ENCODE peak calls at places on chromosomes 7 and 10, in five cellular contexts. V is prostate gland, Z is Peyer's patch, Q is thyroid gland, U is heart right ventricle. Y is an unnamed sample. For H3K4me1, the result is how much of the 10 kb centered on the place peaks cover.

GRCh38 chr7:112084506-112084905 is 121.7 kb downstream of the DOCK4 start:
- DNase-seq in V (no peak), Z (no peak), Q (no peak), U (no peak), Y (no peak)

GRCh38 chr7:72112992-72113391 is 299.1 kb downstream of the CALN1 start:
- DNase-seq in V (no peak), Z (no peak), Q (no peak), U (no peak), Y (no peak)

GRCh38 chr10:76868088-76868949 is 769.3 kb downstream of the KCNMA1 start:
- DNase-seq in V (no peak), Z (no peak), Q (no peak), U (no peak), Y (no peak)

GRCh38 chr7:2283074-2283473 is 31.2 kb downstream of the SNX8 start:
- DNase-seq in V (no peak), Z (no peak), Q (no peak), U (no peak), Y (no peak)

GRCh38 chr7:123367508-123368122 is 166.8 kb downstream of the IQUB start:
- DNase-seq in V (no peak), Z (no peak), Q (peak), U (no peak), Y (no peak)

GRCh38 chr10:110625356-110625894 is 18.7 kb upstream of the RBM20 start:
- DNase-seq in V (no peak), Z (peak), Q (no peak), U (no peak), Y (no peak)

GRCh38 chr10:23826399-23826798 is 382.5 kb upstream of the KIAA1217 start:
- DNase-seq in V (peak), Z (no peak), Q (peak), U (no peak), Y (no peak)

GRCh38 chr10:11805792-11806191 is 17.4 kb upstream of the PROSER2 start:
- DNase-seq in V (no peak), Z (no peak), Q (no peak), U (no peak), Y (no peak)

GRCh38 chr7:143429770-143430698 is 13.2 kb upstream of the TAS2R60 start:
- DNase-seq in V (no peak), Z (no peak), Q (no peak), U (no peak), Y (no peak)

GRCh38 chr10:10786334-10787090 is 231.2 kb upstream of the CELF2 start:
- DNase-seq in V (no peak), Z (no peak), Q (no peak), U (no peak), Y (no peak)

GRCh38 chr7:473211-473734 is 46.4 kb downstream of the PDGFA start:
- DNase-seq in V (no peak), Z (peak), Q (no peak), U (no peak), Y (no peak)

GRCh38 chr10:70925377-70926214 is 37.2 kb upstream of the PCBD1 start:
- DNase-seq in V (peak), Z (peak), Q (peak), U (peak), Y (no peak)

GRCh38 chr10:131973160-131973951 is 8.4 kb downstream of the BNIP3 start:
- DNase-seq in V (no peak), Z (no peak), Q (no peak), U (peak), Y (no peak)

GRCh38 chr10:114303556-114303955 is 64.5 kb downstream of the VWA2 start:
- DNase-seq in V (no peak), Z (no peak), Q (peak), U (no peak), Y (no peak)

GRCh38 chr10:49123981-49124920 is 8.9 kb upstream of the VSTM4 start:
- DNase-seq in V (no peak), Z (no peak), Q (no peak), U (no peak), Y (no peak)

GRCh38 chr7:2812119-2812487 is 32.0 kb downstream of the GNA12 start:
- DNase-seq in V (no peak), Z (no peak), Q (no peak), U (no peak), Y (no peak)

GRCh38 chr7:122550545-122550944 is 148.4 kb downstream of the RNF133 start:
- DNase-seq in V (no peak), Z (no peak), Q (no peak), U (no peak), Y (no peak)

GRCh38 chr7:91267558-91267955 is 3.3 kb downstream of the FZD1 start:
- DNase-seq in V (no peak), Z (no peak), Q (peak), U (no peak), Y (no peak)

GRCh38 chr7:115300228-115300870 is 378.5 kb downstream of the MDFIC start:
- DNase-seq in V (no peak), Z (no peak), Q (no peak), U (no peak), Y (no peak)

GRCh38 chr7:44185729-44186128 is 3.5 kb downstream of the GCK start:
- DNase-seq in V (no peak), Z (no peak), Q (no peak), U (no peak), Y (no peak)

GRCh38 chr10:34102237-34102673 is 712.8 kb downstream of the PARD3 start:
- DNase-seq in V (peak), Z (peak), Q (peak), U (peak), Y (no peak)

GRCh38 chr10:120514035-120514620 is 57.1 kb downstream of the PLPP4 start:
- DNase-seq in V (no peak), Z (no peak), Q (peak), U (no peak), Y (no peak)

DNA sequence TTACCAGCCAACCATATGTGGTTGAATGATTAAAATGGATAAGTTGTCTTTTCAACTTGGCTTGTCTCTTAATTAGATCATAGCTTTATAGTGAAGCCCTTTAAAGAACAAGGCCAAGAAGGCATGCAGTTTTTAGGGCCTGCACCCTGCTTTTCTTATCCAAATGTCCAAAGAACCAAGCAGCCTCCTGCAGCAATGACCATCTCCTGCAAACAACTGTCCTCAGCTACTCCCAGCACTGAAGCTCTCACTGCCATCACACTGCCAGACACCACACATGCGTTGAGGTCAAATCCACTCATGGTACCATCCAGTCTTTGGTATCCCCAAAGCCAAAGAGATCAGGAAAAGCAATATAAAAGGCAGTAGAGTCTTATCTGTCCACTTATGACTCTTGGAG is 210.3 kb downstream of the ACTR3B start:
- DNase-seq in V (no peak), Z (no peak), Q (no peak), U (no peak), Y (no peak)
- H3K4me3 ChIP-seq in V (no peak), Z (no peak), Q (no peak), U (no peak), Y (no peak)

DNA sequence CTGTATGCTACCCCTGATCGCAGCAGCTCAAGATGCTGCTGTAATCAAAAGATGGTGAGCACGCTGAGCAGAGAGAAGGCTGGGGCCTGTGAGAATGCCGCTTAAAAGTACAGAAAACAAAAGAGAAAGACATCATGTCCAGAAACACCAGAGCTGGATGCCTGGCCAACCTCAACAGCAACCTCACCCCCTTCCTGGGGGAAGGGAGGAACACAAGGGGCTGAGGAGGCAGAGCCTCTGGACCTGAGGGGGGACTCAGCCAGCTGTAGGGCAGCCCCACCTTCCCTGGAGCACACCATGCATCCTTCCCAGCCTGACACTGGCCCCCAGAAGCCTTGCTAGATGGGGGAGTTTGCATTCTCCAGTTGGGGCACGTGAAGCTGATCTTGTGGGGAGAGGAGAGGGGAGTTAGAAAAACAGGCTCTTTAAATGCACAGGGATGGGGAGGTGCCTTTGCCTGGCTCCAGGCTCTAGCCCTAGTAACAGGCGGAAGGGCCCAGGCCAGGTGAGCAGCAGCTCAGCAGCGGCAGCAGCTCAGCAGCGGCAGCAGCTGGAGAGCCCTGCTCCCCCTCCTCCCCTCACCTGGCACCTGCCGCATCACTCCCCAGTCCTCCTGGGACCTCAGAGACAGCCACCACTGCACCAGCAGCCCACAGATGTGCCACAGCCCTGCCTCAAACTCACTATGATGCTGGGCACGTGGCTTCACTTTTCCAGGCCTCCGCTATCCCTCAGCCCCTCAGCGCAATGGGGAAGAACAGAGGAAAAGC is 156.3 kb downstream of the NEURL1 start:
- DNase-seq in V (no peak), Z (no peak), Q (no peak), U (peak), Y (no peak)
- H3K4me1 ChIP-seq in V (under half), Z (under half), Q (under half), U (half or more), Y (under half)

DNA sequence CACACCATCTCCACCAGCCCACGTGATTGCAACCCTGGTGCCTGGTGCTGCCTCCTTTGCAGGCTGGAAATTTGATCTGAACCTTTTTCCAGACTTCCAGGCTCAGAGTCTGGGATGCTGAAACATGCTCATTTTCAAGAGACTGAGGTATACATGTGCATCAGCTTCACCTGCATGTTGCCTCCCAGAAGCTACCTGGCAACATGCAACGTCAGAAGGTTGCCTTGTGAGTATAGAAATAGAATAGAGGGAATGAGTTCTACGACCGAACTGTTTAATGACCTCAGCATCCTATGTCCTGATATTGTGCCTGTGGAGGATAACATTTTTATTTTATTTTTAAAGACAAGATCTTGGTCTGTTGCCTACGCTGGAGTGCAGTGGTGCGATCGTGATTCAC is 1.9 kb upstream of the ZNF212 start:
- DNase-seq in V (no peak), Z (no peak), Q (no peak), U (no peak), Y (no peak)
- H3K27ac ChIP-seq in V (no peak), Z (no peak), Q (no peak), U (no peak), Y (no peak)

GRCh38 chr10:99529483-99530107 is 3.1 kb upstream of the NKX2-3 start:
- DNase-seq in V (no peak), Z (no peak), Q (no peak), U (no peak), Y (no peak)

GRCh38 chr10:99528867-99529285 is 3.9 kb upstream of the NKX2-3 start:
- DNase-seq in V (no peak), Z (no peak), Q (no peak), U (no peak), Y (no peak)

GRCh38 chr10:99527526-99528255 is 5.1 kb upstream of the NKX2-3 start:
- DNase-seq in V (no peak), Z (no peak), Q (no peak), U (no peak), Y (no peak)

GRCh38 chr10:99526861-99527504 is 5.8 kb upstream of the NKX2-3 start:
- DNase-seq in V (no peak), Z (no peak), Q (no peak), U (no peak), Y (no peak)

GRCh38 chr10:99528256-99528866 is 4.4 kb upstream of the NKX2-3 start:
- DNase-seq in V (no peak), Z (no peak), Q (no peak), U (no peak), Y (no peak)
- H3K4me3 ChIP-seq in V (no peak), Z (no peak), Q (no peak), U (no peak), Y (no peak)

GRCh38 chr7:47294569-47295222 is 287.2 kb downstream of the TNS3 start:
- DNase-seq in V (no peak), Z (no peak), Q (no peak), U (no peak), Y (no peak)
- H3K4me1 ChIP-seq in V (under half), Z (under half), Q (under half), U (half or more), Y (under half)

GRCh38 chr7:141551773-141552162 is 558 bp downstream of the AGK start:
- DNase-seq in V (no peak), Z (no peak), Q (no peak), U (no peak), Y (no peak)
- H3K27ac ChIP-seq in V (no peak), Z (peak), Q (no peak), U (peak), Y (peak)

Y was measured in naive thymus-derived CD4-positive, alpha-beta T cell.